ENCODE peak calls at places on chromosome 21, in nine cellular contexts. S is suprapubic skin; G is glutamatergic neuron; Y is cardiac fibroblast; C is stomach; V is PC-9; X is B cell; T is CD4-positive, alpha-beta T cell; R is heart right ventricle. Z is an unnamed sample.
A peak's percentile ranks its signal among the peaks of the same experiment; 100 is the strongest.

GRCh38 chr21:25361765-25362164 is 245.5 kb downstream of the MRPL39 start:
- DNase-seq in S (no peak), G (no peak), Y (no peak), C (no peak), V (no peak), X (no peak), T (no peak), R (no peak), Z (no peak)

GRCh38 chr21:43012596-43012995 is 38.2 kb downstream of the PKNOX1 start:
- DNase-seq in S (no peak), G (no peak), Y (peak; percentile 35), C (no peak), V (peak; percentile 17), X (no peak), T (no peak), R (no peak), Z (no peak)

GRCh38 chr21:32307706-32308105 is 9.1 kb downstream of the MRAP start:
- DNase-seq in S (no peak), G (no peak), Y (peak; percentile 27), C (no peak), V (no peak), X (no peak), T (no peak), R (no peak), Z (no peak)

GRCh38 chr21:25895565-25896205 is 160.9 kb downstream of the GABPA start:
- DNase-seq in S (no peak), G (no peak), Y (peak; percentile 59), C (no peak), V (no peak), X (peak; percentile 43), T (no peak), R (no peak), Z (no peak)

GRCh38 chr21:29372063-29372802 is 73.5 kb downstream of the BACH1 start:
- DNase-seq in S (no peak), G (no peak), Y (peak; percentile 91), C (peak; percentile 33), V (peak; percentile 28), X (peak; percentile 49), T (no peak), R (no peak), Z (peak; percentile 23)

GRCh38 chr21:42495765-42496119 is 282 bp downstream of the RSPH1 start:
- DNase-seq in S (no peak), G (no peak), Y (no peak), C (no peak), V (no peak), X (no peak), T (no peak), R (no peak), Z (no peak)

GRCh38 chr21:33219300-33219699 is 10.4 kb upstream of the IFNAR2 start:
- DNase-seq in S (no peak), G (no peak), Y (no peak), C (no peak), V (no peak), X (no peak), T (no peak), R (no peak), Z (no peak)

GRCh38 chr21:26954591-26955214 is 12.2 kb downstream of the ADAMTS5 start:
- DNase-seq in S (no peak), G (peak; percentile 73), Y (no peak), C (no peak), V (no peak), X (no peak), T (no peak), R (no peak), Z (no peak)

GRCh38 chr21:42466700-42467612 is 29.1 kb downstream of the RSPH1 start:
- DNase-seq in S (no peak), G (no peak), Y (peak; percentile 46), C (no peak), V (peak; percentile 60), X (no peak), T (peak; percentile 29), R (no peak), Z (no peak)

GRCh38 chr21:42973309-42973990 is 912 bp upstream of the PKNOX1 start:
- DNase-seq in S (no peak), G (no peak), Y (no peak), C (no peak), V (no peak), X (no peak), T (peak; percentile 36), R (no peak), Z (no peak)

GRCh38 chr21:14862794-14863720 is 201.7 kb downstream of the NRIP1 start:
- DNase-seq in S (no peak), G (no peak), Y (peak; percentile 60), C (no peak), V (no peak), X (no peak), T (no peak), R (no peak), Z (no peak)
- TF ChIP-seq CTCF in S (peak; percentile 38), G (peak; percentile 90), Y (peak; percentile 56), C (no peak), V (peak; percentile 72), X (peak; percentile 80), T (peak; percentile 72), R (peak; percentile 51), Z (peak; percentile 87)

GRCh38 chr21:34524671-34525601 is 12.9 kb upstream of the KCNE1 start:
- DNase-seq in S (no peak), G (no peak), Y (peak; percentile 83), C (no peak), V (no peak), X (no peak), T (no peak), R (no peak), Z (no peak)
- TF ChIP-seq CTCF in S (no peak), G (no peak), Y (no peak), C (no peak), V (no peak), X (no peak), T (no peak), R (no peak), Z (no peak)

GRCh38 chr21:36069713-36070573 is at the start of gene CBR1:
- DNase-seq in S (peak; percentile 96), G (peak; percentile 86), Y (peak; percentile 96), C (peak; percentile 95), V (peak; percentile 86), X (peak; percentile 84), T (peak; percentile 89), R (peak; percentile 97), Z (peak; percentile 24)
- TF ChIP-seq CTCF in S (no peak), G (no peak), Y (no peak), C (no peak), V (no peak), X (no peak), T (no peak), R (no peak), Z (no peak)

GRCh38 chr21:39153373-39153772 is 29.9 kb downstream of the PSMG1 start:
- DNase-seq in S (no peak), G (no peak), Y (peak; percentile 24), C (no peak), V (no peak), X (no peak), T (no peak), R (no peak), Z (no peak)
- TF ChIP-seq CTCF in S (peak; percentile 21), G (peak; percentile 57), Y (peak; percentile 69), C (no peak), V (peak; percentile 39), X (peak; percentile 27), T (no peak), R (peak; percentile 35), Z (peak; percentile 58)

DNA sequence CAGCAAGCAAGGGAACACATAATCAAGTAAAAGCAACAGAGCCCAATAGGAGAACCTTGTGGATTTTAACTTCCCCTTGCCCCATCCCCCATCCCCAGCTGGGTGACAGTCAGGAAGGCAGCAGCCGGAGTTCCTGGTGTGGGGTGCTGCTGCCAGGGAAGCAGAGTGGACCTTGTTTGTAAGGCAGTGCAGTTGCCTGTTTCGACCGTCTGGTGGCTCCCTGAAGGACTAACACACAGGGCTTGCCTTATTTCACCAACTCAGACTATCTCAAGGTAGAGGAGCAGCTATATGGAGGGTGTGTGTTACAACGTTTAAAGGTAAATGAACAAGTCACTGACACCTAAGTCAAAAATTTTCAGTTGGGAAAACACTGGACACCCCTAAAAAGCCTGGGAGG is 6.6 kb downstream of the KRTAP10-8 start:
- DNase-seq in S (no peak), G (no peak), Y (peak; percentile 30), C (no peak), V (no peak), X (no peak), T (no peak), R (no peak), Z (no peak)
- TF ChIP-seq CTCF in S (no peak), G (no peak), Y (peak; percentile 29), C (no peak), V (no peak), X (no peak), T (no peak), R (peak; percentile 34), Z (peak; percentile 33)

DNA sequence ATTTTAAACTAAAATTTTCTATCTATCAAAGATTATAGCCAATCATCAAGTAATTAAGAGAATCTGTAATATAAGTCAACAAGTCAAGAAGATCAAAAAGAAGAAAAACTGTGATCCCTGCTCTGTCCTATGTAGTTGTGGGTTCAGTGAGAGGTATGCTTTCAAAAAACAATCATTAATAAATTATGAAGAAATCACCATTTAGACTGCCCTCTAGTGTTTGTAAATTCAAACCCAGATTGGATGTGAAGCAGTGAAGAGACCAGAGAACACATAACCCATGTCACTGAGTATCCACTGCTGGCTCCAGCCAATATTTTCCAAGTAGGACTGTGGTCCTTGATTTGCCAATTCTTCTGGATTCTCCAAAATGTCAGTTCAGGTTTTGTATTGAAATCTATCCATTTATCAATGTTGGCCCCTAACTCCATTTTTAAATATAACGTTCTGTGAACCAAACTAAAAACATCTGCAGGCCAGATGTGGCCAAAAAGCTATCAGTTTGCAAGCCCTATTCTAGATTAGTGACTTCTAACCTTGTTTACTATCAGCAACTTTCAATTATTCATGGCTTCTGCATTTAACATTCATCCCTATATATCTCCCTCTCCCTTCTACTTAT is 467.5 kb upstream of the CXADR start:
- DNase-seq in S (no peak), G (no peak), Y (peak; percentile 56), C (no peak), V (no peak), X (no peak), T (no peak), R (no peak), Z (no peak)
- TF ChIP-seq CTCF in S (peak; percentile 20), G (peak; percentile 45), Y (peak; percentile 43), C (no peak), V (peak; percentile 65), X (no peak), T (no peak), R (peak; percentile 51), Z (peak; percentile 52)

DNA sequence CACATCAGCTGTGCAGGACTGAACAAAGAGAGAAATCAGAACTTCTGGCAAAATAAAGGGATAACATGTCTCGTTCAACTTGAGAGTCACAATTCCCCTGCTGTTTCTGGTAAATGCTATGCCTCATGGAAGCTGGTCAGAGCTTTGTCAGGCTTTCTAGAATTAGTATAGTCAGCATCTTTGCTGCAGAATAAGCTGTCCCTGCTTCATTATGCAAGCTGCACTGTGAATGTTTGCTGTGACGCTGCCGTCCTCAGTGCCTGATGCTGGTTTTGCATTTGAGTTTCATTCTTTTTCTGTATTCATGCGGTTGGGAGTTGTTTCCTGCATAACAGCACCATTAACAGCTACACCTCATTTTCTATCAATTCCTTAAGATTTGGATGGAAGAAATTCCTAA is 96.4 kb upstream of the KCNJ6 start:
- DNase-seq in S (no peak), G (no peak), Y (no peak), C (no peak), V (no peak), X (no peak), T (no peak), R (no peak), Z (no peak)
- TF ChIP-seq CTCF in S (no peak), G (no peak), Y (no peak), C (no peak), V (no peak), X (no peak), T (no peak), R (no peak), Z (no peak)

Z was measured in progenitor cell of endocrine pancreas.